ENCODE peak calls at places on chromosome 22, in four cellular contexts. F is PC-3, C is AG04450, L is pancreas. K is an unnamed sample. For H3K27me3, the result is how much of the 10 kb centered on the place peaks cover.

GRCh38 chr22:19522881-19523239 is 1.4 kb downstream of the CLDN5 start:
- DNase-seq in F (no peak), C (no peak), L (no peak), K (no peak)

GRCh38 chr22:19755145-19755710 is 5.3 kb upstream of the TBX1 start:
- DNase-seq in F (no peak), C (no peak), L (no peak), K (no peak)

GRCh38 chr22:46945481-46945880 is 183.0 kb downstream of the TBC1D22A start:
- DNase-seq in F (no peak), C (no peak), L (no peak), K (no peak)

GRCh38 chr22:17773606-17774205 is 563 bp downstream of the BID start:
- DNase-seq in F (peak), C (no peak), L (peak), K (no peak)

GRCh38 chr22:48554893-48555552 is 1272.7 kb downstream of the BRD1 start:
- DNase-seq in F (peak), C (no peak), L (peak), K (no peak)

GRCh38 chr22:29499852-29500251 is 19.8 kb downstream of the NEFH start:
- DNase-seq in F (no peak), C (no peak), L (no peak), K (no peak)

GRCh38 chr22:24950272-24950902 is 2.1 kb upstream of the KIAA1671 start:
- DNase-seq in F (no peak), C (no peak), L (no peak), K (no peak)

GRCh38 chr22:36415415-36416168 is 27.8 kb upstream of the MYH9 start:
- DNase-seq in F (no peak), C (no peak), L (no peak), K (no peak)

GRCh38 chr22:28599693-28600092 is 79.9 kb downstream of the TTC28 start:
- DNase-seq in F (no peak), C (no peak), L (no peak), K (no peak)

GRCh38 chr22:50017701-50018224 is 5.2 kb upstream of the IL17REL start:
- DNase-seq in F (no peak), C (no peak), L (no peak), K (no peak)
- H3K27me3 ChIP-seq in F (under half), C (under half), L (under half), K (under half)

DNA sequence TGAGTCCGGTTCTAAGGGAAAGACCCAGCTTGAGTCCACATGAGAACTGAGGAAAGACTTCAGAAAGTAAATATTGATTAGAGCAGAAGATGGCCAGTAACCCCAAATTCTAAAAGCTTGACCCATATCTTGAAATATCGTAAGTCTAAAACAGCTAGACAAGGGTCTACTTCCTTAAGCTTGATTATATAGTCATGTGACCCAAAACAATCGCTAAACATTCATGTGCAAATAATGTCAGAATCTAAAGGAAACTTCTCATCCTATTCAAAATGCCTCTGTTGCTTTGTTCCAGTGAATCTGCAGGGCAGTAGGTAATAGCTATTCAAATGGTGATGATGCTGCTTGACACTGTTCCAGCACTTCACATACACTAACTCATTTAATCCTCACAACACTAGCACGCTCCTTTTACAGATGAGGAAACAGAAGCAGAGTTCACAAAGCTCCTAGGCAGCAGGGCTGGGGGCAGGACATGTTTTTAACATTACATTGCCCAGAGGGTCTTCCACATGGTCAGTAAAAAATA is 52.6 kb downstream of the TCF20 start:
- DNase-seq in F (no peak), C (no peak), L (no peak), K (no peak)
- H3K4me3 ChIP-seq in F (no peak), C (no peak), L (no peak), K (no peak)

GRCh38 chr22:39351689-39352214 is 2.0 kb downstream of the SYNGR1 start:
- DNase-seq in F (no peak), C (no peak), L (no peak), K (no peak)

GRCh38 chr22:39349967-39350802 is at the start of gene SYNGR1:
- DNase-seq in F (no peak), C (no peak), L (peak), K (no peak)

GRCh38 chr22:39348909-39349505 is 784 bp upstream of the SYNGR1 start:
- DNase-seq in F (no peak), C (no peak), L (no peak), K (no peak)

GRCh38 chr22:39350803-39351688 is 1.3 kb downstream of the SYNGR1 start:
- DNase-seq in F (no peak), C (no peak), L (no peak), K (no peak)

GRCh38 chr22:39349506-39349966 is 255 bp upstream of the SYNGR1 start:
- DNase-seq in F (peak), C (no peak), L (peak), K (no peak)
- TF ChIP-seq CTCF in F (no peak), C (no peak), L (no peak), K (no peak)

GRCh38 chr22:22352376-22352999 is 107.9 kb downstream of the VPREB1 start:
- DNase-seq in F (no peak), C (no peak), L (no peak), K (no peak)
- H3K27me3 ChIP-seq in F (under half), C (under half), L (under half), K (under half)

DNA sequence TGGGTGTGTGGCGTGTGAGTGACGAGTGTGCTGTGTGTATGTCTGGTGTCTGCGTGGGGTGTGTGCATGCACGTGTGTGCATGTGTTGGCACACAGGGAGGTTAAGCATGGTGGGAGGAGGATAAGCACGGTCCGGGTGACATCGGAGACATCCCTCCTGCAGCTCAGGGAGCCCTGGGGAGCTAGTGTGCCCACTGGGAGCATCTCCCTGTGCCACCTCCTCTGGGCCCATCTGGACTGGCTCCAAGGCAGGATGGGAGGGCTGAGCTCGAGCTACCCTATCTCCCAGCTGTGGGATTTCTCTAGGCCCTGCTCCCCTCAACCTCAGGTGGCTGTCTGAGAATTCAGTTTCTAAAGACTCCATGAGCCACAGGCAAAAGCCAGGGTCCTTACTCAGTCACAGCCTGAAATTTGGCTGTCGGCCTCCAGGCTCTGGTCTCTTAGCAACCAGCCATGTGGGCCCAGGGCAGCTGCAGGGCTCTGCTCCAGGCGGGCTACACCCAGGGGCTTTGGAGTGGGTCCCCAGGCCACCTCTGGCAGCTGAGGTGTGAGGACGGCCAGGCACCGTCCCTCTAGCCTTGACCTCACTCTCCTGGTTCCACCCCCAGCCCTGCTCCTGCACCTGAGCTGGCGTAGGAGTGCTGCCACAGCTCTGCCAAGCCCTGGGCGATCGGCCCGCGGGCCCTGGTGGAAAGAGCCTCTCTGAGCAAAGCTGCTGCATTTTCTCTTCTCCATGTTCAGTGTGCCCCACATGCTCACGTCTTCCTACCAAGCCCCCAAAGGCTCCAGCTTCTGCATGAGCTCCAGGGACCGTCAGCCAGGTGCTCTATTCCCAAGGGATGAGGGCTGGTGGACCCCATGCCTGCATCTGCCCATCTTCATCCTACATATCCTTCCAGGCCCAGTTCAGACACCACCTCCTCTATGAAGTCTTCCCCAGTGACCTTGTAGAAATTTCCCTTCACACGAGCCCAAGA is 39.7 kb downstream of the RTL6 start:
- DNase-seq in F (no peak), C (no peak), L (no peak), K (no peak)
- H3K4me3 ChIP-seq in F (no peak), C (no peak), L (no peak), K (no peak)

K was measured in BJ.